ENCODE peak calls at places on chromosome 6, in nine cellular contexts. A is fibroblast of lung, L is HCT116, N is GM23338, O is hepatocyte, J is PC-3, H is mammary epithelial cell, P is neural progenitor cell, Y is PC-9. G is an unnamed sample.

GRCh38 chr6:158041370-158041769 is 59.7 kb downstream of the SYNJ2 start:
- DNase-seq in H (peak; percentile 59), O (no peak), J (no peak), P (no peak), N (no peak), A (no peak), L (no peak), Y (no peak), G (no peak)

GRCh38 chr6:127120109-127120786 is 1.8 kb downstream of the RSPO3 start:
- DNase-seq in A (no peak), Y (no peak), N (peak; percentile 49), O (peak; percentile 18), J (no peak), L (no peak), P (peak; percentile 37), H (no peak), G (no peak)

GRCh38 chr6:155706341-155706740 is 250.7 kb upstream of the NOX3 start:
- DNase-seq in L (no peak), O (no peak), P (no peak), A (peak; percentile 1), J (no peak), H (no peak), Y (no peak), N (no peak), G (no peak)

GRCh38 chr6:1789092-1789491 is 179.4 kb downstream of the FOXC1 start:
- DNase-seq in J (no peak), H (peak; percentile 57), A (peak; percentile 89), L (no peak), O (no peak), P (no peak), Y (no peak), N (no peak), G (no peak)

GRCh38 chr6:92892626-92893025 is 526.7 kb downstream of the EPHA7 start:
- DNase-seq in L (no peak), A (no peak), Y (no peak), P (no peak), O (no peak), N (no peak), H (no peak), J (peak; percentile 48), G (no peak)

GRCh38 chr6:25331085-25331685 is 52.0 kb downstream of the CARMIL1 start:
- DNase-seq in O (no peak), J (peak; percentile 39), P (no peak), N (no peak), A (no peak), L (no peak), Y (no peak), H (no peak), G (no peak)

GRCh38 chr6:27251672-27252251 is 4.3 kb downstream of the PRSS16 start:
- DNase-seq in J (peak; percentile 92), Y (peak; percentile 93), A (peak; percentile 67), P (peak; percentile 97), H (peak; percentile 93), N (peak; percentile 98), O (peak; percentile 93), L (peak; percentile 85), G (no peak)

GRCh38 chr6:128032047-128032446 is 131.2 kb upstream of the THEMIS start:
- DNase-seq in A (no peak), P (no peak), L (no peak), H (no peak), J (no peak), O (no peak), N (no peak), Y (no peak), G (peak; percentile 31)

GRCh38 chr6:162371133-162371532 is 356.4 kb downstream of the PRKN start:
- DNase-seq in N (peak; percentile 10), P (no peak), L (no peak), A (no peak), O (no peak), H (no peak), J (no peak), Y (no peak), G (no peak)

GRCh38 chr6:162369091-162369490 is 358.5 kb downstream of the PRKN start:
- DNase-seq in A (no peak), H (no peak), Y (no peak), O (no peak), J (no peak), P (no peak), L (no peak), N (no peak), G (no peak)

GRCh38 chr6:162373192-162373591 is 354.4 kb downstream of the PRKN start:
- DNase-seq in H (no peak), O (no peak), J (no peak), A (no peak), N (no peak), Y (no peak), P (no peak), L (no peak), G (no peak)

GRCh38 chr6:162373868-162374267 is 353.7 kb downstream of the PRKN start:
- DNase-seq in A (no peak), H (no peak), Y (no peak), L (no peak), N (no peak), O (no peak), P (no peak), J (no peak), G (no peak)

DNA sequence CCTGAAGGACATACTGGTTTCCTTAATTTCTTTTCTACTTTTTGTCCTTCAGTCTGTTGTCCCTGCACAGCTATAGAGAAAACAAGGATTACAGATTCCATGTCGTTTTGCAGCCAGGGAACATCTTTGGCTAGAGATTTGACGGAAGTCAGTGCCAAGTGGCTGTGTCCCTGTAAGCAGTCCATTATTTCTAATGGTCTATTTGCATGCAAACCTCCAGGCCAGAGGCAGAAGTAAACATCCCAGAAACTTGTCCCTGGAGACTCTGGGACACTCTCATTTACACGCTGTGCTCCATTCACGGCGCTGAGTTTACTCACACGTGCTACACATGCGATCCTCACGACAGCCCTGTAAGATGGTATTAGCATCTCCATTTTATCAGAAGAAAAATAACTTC is 355.5 kb downstream of the PRKN start:
- DNase-seq in N (no peak), A (no peak), Y (no peak), O (no peak), J (no peak), L (no peak), P (no peak), H (no peak), G (no peak)
- H3K4me3 ChIP-seq in N (no peak overlapping the region), A (no peak overlapping the region), Y (no peak overlapping the region), O (no peak overlapping the region), J (no peak overlapping the region), L (no peak overlapping the region), P (no peak overlapping the region), H (no peak overlapping the region), G (no peak overlapping the region)

GRCh38 chr6:108119212-108120141 is 44.9 kb upstream of the OSTM1 start:
- DNase-seq in A (no peak), H (no peak), N (peak; percentile 80), L (no peak), P (peak; percentile 74), O (no peak), J (no peak), Y (no peak), G (no peak)

GRCh38 chr6:108120311-108120710 is 45.5 kb upstream of the NR2E1 start:
- DNase-seq in O (no peak), P (peak; percentile 69), Y (no peak), N (peak; percentile 57), H (no peak), J (no peak), L (no peak), A (peak; percentile 31), G (no peak)

GRCh38 chr6:108117427-108118358 is 43.2 kb upstream of the OSTM1 start:
- DNase-seq in H (peak; percentile 25), Y (peak; percentile 42), J (no peak), N (peak; percentile 88), L (no peak), A (peak; percentile 28), O (peak; percentile 47), P (peak; percentile 63), G (peak; percentile 44)

GRCh38 chr6:108118359-108118724 is 43.8 kb upstream of the OSTM1 start:
- DNase-seq in P (peak; percentile 33), J (no peak), N (no peak), O (no peak), H (no peak), L (no peak), A (no peak), Y (no peak), G (no peak)

DNA sequence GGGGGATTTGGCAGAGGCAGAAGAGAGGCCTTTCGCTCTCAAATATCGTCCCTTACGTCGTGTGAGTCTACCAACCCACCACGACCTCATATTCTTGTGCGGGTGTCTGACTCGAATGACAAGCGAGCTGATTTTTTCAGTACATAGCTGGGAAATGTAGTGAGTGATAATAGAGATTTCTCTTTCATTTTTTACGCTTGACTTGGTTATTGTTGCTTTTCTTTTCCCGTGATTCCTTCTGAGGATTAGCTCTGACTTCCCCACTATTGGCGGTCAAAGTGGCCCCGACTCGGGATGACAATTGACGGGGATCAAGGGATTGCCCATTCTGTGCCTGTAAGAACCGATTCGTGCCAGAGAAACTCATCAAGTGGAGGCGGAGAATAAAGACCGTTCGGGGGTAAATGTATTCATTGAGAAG is 44.3 kb upstream of the OSTM1 start:
- DNase-seq in J (no peak), H (no peak), O (no peak), A (no peak), P (peak; percentile 64), Y (no peak), L (no peak), N (no peak), G (no peak)
- TF ChIP-seq EZH2 in J (no peak), H (peak; percentile 97), O (no peak), A (peak; percentile 88), P (no peak), Y (no peak), L (no peak), N (peak; percentile 100), G (no peak)

DNA sequence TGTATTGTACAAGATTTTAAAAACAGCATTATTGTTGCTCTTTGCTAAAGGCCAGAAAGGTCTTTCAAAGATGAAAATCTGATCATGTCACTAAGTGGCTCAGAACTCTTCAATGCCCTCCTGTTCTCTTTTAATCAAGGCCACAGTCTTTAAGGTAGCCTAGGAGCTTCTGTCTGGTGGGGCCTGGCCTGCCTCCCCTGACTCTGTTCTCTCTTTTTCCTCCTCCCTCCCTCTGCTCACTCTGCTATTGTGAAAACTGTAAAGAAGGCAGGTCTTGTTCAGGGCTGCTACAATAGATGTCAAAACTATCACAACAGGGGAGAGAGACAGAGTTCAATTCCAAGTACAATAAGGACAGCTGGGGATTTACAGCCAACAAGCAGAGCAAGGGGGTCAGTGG is 101.8 kb downstream of the TMEM200A start:
- DNase-seq in Y (no peak), O (no peak), L (no peak), J (no peak), P (no peak), N (no peak), H (no peak), A (no peak), G (no peak)
- H3K4me2 ChIP-seq in Y (no peak overlapping the region), O (no peak overlapping the region), L (no peak overlapping the region), J (no peak overlapping the region), P (no peak overlapping the region), N (no peak overlapping the region), H (no peak overlapping the region), A (no peak overlapping the region), G (no peak overlapping the region)

GRCh38 chr6:31838968-31839367 is 11.4 kb downstream of the HSPA1B start:
- DNase-seq in Y (no peak), L (no peak), J (no peak), H (no peak), O (no peak), P (no peak), N (no peak), A (no peak), G (no peak)

GRCh38 chr6:31834704-31835375 is 7.3 kb downstream of the HSPA1B start:
- DNase-seq in J (peak; percentile 23), Y (no peak), L (peak; percentile 51), A (no peak), O (peak; percentile 86), H (no peak), P (peak; percentile 76), N (peak; percentile 76), G (peak; percentile 84)

GRCh38 chr6:31836036-31836675 is 8.6 kb downstream of the HSPA1B start:
- DNase-seq in P (no peak), A (no peak), O (no peak), Y (no peak), N (no peak), L (no peak), H (no peak), J (no peak), G (no peak)

GRCh38 chr6:31836676-31837611 is 9.4 kb downstream of the HSPA1B start:
- DNase-seq in P (no peak), Y (no peak), O (peak; percentile 49), J (peak; percentile 38), H (peak; percentile 40), A (no peak), L (no peak), N (no peak), G (no peak)

GRCh38 chr6:31837612-31838553 is 10.3 kb downstream of the HSPA1B start:
- DNase-seq in N (no peak), P (no peak), H (no peak), J (no peak), L (no peak), Y (no peak), O (no peak), A (no peak), G (no peak)
- H3K4me3 ChIP-seq in N (peak overlapping the region; percentile 84), P (peak overlapping the region; percentile 89), H (peak overlapping the region; percentile 73), J (peak overlapping the region; percentile 97), L (peak overlapping the region; percentile 99), Y (peak overlapping the region; percentile 94), O (peak overlapping the region; percentile 62), A (peak overlapping the region; percentile 97), G (peak overlapping the region; percentile 92)